ENCODE peak calls at places on chromosomes 3 and 15, in five cellular contexts. B, C, O, E and A are unnamed samples.

GRCh38 chr15:58110999-58111717 is 27.0 kb upstream of the AQP9 start:
- DNase-seq in B (no peak), O (no peak), C (no peak), E (no peak), A (no peak)

GRCh38 chr3:52221563-52222318 is 3.7 kb downstream of the TLR9 start:
- DNase-seq in C (no peak), B (no peak), O (peak), E (no peak), A (no peak)

GRCh38 chr3:95905182-95905581 is 909.2 kb upstream of the EPHA6 start:
- DNase-seq in B (no peak), E (no peak), O (no peak), C (no peak), A (no peak)

GRCh38 chr3:86147119-86147518 is 843.8 kb downstream of the VGLL3 start:
- DNase-seq in E (peak), B (no peak), O (no peak), C (no peak), A (no peak)

GRCh38 chr3:14623569-14624051 is 28.0 kb upstream of the CCDC174 start:
- DNase-seq in C (no peak), E (no peak), B (no peak), O (no peak), A (no peak)

GRCh38 chr3:46442591-46443530 is 21.8 kb downstream of the LTF start:
- DNase-seq in C (peak), B (no peak), O (no peak), E (peak), A (no peak)

GRCh38 chr15:67883228-67883773 is 43.5 kb upstream of the RNU6-1 start:
- DNase-seq in E (no peak), C (no peak), O (no peak), B (no peak), A (peak)

GRCh38 chr3:5186089-5186853 is 1.2 kb upstream of the EDEM1 start:
- DNase-seq in B (no peak), C (no peak), E (no peak), O (no peak), A (no peak)

GRCh38 chr3:159911664-159912037 is 77.0 kb upstream of the IL12A start:
- DNase-seq in O (no peak), B (no peak), E (no peak), C (no peak), A (no peak)

GRCh38 chr3:13075318-13075717 is 2.1 kb upstream of the IQSEC1 start:
- DNase-seq in E (no peak), C (no peak), B (peak), O (no peak), A (no peak)

GRCh38 chr3:129424185-129424841 is 4.1 kb downstream of the EFCAB12 start:
- DNase-seq in C (no peak), O (no peak), E (peak), B (no peak), A (no peak)

GRCh38 chr3:66405701-66406091 is 95.1 kb downstream of the LRIG1 start:
- DNase-seq in E (no peak), O (no peak), C (no peak), B (peak), A (peak)

GRCh38 chr3:6249679-6250078 is 611.2 kb upstream of the GRM7 start:
- DNase-seq in O (no peak), E (no peak), B (no peak), C (no peak), A (no peak)

GRCh38 chr3:156547637-156548036 is 7.3 kb downstream of the SSR3 start:
- DNase-seq in C (no peak), O (no peak), E (no peak), B (no peak), A (no peak)

GRCh38 chr3:40290396-40290795 is 19.1 kb upstream of the EIF1B start:
- DNase-seq in C (no peak), B (no peak), E (no peak), O (no peak), A (no peak)

GRCh38 chr3:123926396-123926795 is 34.6 kb downstream of the CCDC14 start:
- DNase-seq in E (no peak), B (no peak), C (no peak), O (no peak), A (no peak)

GRCh38 chr3:152380048-152380447 is 111.3 kb downstream of the MBNL1 start:
- DNase-seq in C (no peak), B (no peak), O (no peak), E (no peak), A (no peak)

GRCh38 chr3:119239421-119239820 is 1.3 kb downstream of the B4GALT4 start:
- DNase-seq in C (no peak), B (no peak), O (no peak), E (no peak), A (no peak)

GRCh38 chr3:11499144-11499543 is 144.6 kb downstream of the VGLL4 start:
- DNase-seq in E (peak), O (no peak), B (no peak), C (no peak), A (no peak)

GRCh38 chr3:105798381-105798934 is 70.4 kb downstream of the CBLB start:
- DNase-seq in E (no peak), C (no peak), O (no peak), B (no peak), A (no peak)

GRCh38 chr3:72593881-72594397 is 254.3 kb downstream of the SHQ1 start:
- DNase-seq in O (no peak), C (no peak), B (no peak), E (no peak), A (no peak)

GRCh38 chr3:127815641-127816605 is 6.4 kb downstream of the MGLL start:
- DNase-seq in C (peak), O (no peak), E (no peak), B (no peak), A (no peak)

GRCh38 chr3:185504636-185505035 is 5.8 kb upstream of the TMEM41A start:
- DNase-seq in C (no peak), B (no peak), E (peak), O (no peak), A (no peak)

GRCh38 chr3:57076422-57076951 is 16.0 kb downstream of the SPATA12 start:
- DNase-seq in E (no peak), C (no peak), B (no peak), O (no peak), A (no peak)

GRCh38 chr3:112111785-112112402 is 21.2 kb downstream of the GCSAM start:
- DNase-seq in O (peak), E (peak), C (peak), B (peak), A (no peak)

GRCh38 chr15:68352401-68353062 is 75.0 kb downstream of the FEM1B start:
- DNase-seq in E (peak), C (no peak), B (peak), O (no peak), A (no peak)

GRCh38 chr3:99651561-99651960 is 13.2 kb downstream of the COL8A1 start:
- DNase-seq in O (no peak), E (peak), C (peak), B (peak), A (no peak)
- H3K27ac ChIP-seq in O (no peak), E (no peak), C (no peak), B (peak), A (no peak)

DNA sequence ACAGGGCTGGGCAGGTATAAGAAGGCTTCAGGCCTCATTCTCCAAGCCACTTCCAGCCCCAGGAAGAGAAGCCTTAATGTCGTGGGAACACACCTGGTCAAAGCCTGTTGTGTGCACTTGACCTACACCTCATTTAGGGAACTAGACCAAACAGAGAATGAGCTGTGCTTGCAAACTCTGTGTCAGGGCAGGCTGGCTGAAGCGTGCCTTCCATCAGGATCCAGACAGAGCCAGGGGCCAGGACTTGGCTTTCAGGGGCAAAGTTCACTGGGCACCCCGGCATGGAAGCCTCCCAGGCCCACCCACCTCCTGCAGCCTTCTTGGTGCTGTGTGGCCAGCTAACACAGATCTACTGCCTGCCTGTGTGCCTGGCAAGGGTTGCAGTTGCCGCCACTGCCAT is 11.5 kb downstream of the RBPMS2 start:
- DNase-seq in B (no peak), O (no peak), E (no peak), C (no peak), A (no peak)
- H3K27ac ChIP-seq in B (peak), O (no peak), E (no peak), C (no peak), A (no peak)

DNA sequence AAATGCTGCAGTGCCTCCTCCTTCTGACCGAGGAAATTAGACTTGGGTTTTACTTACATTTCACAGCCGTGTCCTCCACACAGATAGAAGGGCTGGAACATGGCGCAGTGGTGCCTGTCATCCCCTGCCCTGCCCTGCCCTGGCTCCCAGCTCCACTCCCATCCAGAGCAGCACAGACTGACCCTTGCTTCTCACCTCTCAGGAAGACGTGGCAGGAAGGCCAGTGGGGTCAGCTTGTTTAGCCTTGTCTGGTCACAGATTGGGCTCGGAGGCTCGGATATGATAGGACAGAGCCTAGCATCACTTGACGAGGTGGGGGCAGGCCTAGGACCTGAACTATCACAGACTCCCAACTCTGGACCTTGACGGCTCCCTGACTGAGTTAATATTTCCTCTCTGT is 88.5 kb downstream of the LINGO1 start:
- DNase-seq in C (no peak), O (no peak), B (no peak), E (no peak), A (no peak)
- H3K27ac ChIP-seq in C (no peak), O (no peak), B (no peak), E (no peak), A (no peak)

GRCh38 chr15:99511529-99511864 is 54.3 kb upstream of the MEF2A start:
- DNase-seq in E (no peak), C (no peak), B (no peak), O (no peak), A (no peak)
- H3K27ac ChIP-seq in E (no peak), C (no peak), B (peak), O (no peak), A (no peak)

DNA sequence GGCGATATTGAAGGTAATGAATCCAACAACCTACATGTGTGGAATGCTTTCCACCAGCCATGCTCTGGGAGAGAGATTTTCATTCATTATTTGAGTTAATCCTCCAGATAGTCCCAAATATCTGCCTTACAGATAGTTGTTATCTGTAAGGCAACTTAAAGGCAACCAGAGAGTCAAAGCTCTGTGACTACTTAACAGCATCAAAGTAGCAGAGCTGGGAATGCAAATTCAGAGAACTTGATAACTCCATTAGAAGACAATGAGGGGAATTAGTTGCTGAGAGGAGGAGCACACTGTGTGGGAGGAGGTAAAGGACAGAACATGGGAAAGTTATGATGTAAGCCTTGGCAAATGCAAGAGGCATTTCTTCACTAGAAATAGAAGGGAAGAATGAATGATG is 10.5 kb upstream of the CRBN start:
- DNase-seq in O (no peak), C (no peak), E (no peak), B (no peak), A (no peak)
- H3K27ac ChIP-seq in O (no peak), C (no peak), E (no peak), B (no peak), A (no peak)

DNA sequence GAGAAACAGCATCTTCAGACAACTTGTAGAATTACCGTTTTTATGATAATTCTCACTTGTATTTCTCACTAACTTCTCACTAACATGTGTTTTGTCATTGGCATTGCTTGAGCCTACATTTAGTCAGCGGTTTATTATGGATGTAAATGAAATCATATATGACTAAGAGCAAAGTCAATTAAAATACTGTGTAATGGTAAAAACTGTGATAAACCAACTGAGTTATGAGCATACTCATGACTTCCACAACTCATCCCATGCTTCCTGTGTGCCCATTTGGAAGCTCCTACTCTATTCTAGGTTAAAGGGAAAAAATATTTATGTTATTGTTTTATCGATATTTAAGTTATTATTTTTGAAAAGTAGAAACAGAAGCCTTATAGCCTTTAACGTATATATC is 12.8 kb downstream of the PXK start:
- DNase-seq in C (no peak), B (no peak), O (no peak), E (no peak), A (no peak)
- H3K27ac ChIP-seq in C (no peak), B (no peak), O (no peak), E (no peak), A (no peak)